ENCODE peak calls at places on chromosomes 4 and X, in six cellular contexts. C is GM23248, P is cardiac muscle cell, U is PC-9, Y is IMR-90, E is right lobe of liver. L is an unnamed sample.

GRCh38 chrX:107970073-107970472 is 12.1 kb downstream of the TEX13B start:
- DNase-seq in C (no peak), P (no peak), U (no peak), Y (no peak), E (no peak), L (no peak)

GRCh38 chr4:13528823-13529129 is 15.5 kb downstream of the NKX3-2 start:
- DNase-seq in C (no peak), P (no peak), U (no peak), Y (no peak), E (no peak), L (no peak)

GRCh38 chr4:113146876-113147358 is 97.5 kb downstream of the ANK2 start:
- DNase-seq in C (peak; percentile 59), P (no peak), U (no peak), Y (no peak), E (no peak), L (no peak)

GRCh38 chrX:154294791-154295580 is at the start of gene TEX28:
- DNase-seq in C (no peak), P (no peak), U (no peak), Y (no peak), E (peak; percentile 16), L (no peak)

GRCh38 chrX:45353462-45353861 is 152.8 kb upstream of the DIPK2B start:
- DNase-seq in C (peak; percentile 23), P (no peak), U (no peak), Y (no peak), E (no peak), L (no peak)

GRCh38 chrX:121308276-121308805 is 260.9 kb downstream of the GLUD2 start:
- DNase-seq in C (peak; percentile 81), P (peak; percentile 24), U (no peak), Y (no peak), E (no peak), L (peak; percentile 60)

GRCh38 chr4:112735474-112735951 is 98.6 kb downstream of the LARP7 start:
- DNase-seq in C (no peak), P (no peak), U (peak; percentile 67), Y (no peak), E (no peak), L (peak; percentile 34)

GRCh38 chr4:4182835-4183568 is 43.7 kb downstream of the OTOP1 start:
- DNase-seq in C (peak; percentile 27), P (peak; percentile 58), U (no peak), Y (no peak), E (peak; percentile 64), L (no peak)

GRCh38 chr4:128757712-128758111 is 51.8 kb upstream of the JADE1 start:
- DNase-seq in C (no peak), P (peak; percentile 65), U (no peak), Y (peak; percentile 23), E (no peak), L (no peak)

GRCh38 chr4:173381610-173382009 is 10.9 kb downstream of the SAP30 start:
- DNase-seq in C (peak; percentile 2), P (no peak), U (no peak), Y (no peak), E (no peak), L (no peak)

GRCh38 chr4:151484396-151485102 is 75.6 kb downstream of the FHIP1A start:
- DNase-seq in C (peak; percentile 88), P (peak; percentile 20), U (peak; percentile 76), Y (peak; percentile 77), E (no peak), L (peak; percentile 59)

GRCh38 chr4:71240094-71240493 is 98.7 kb upstream of the SLC4A4 start:
- DNase-seq in C (no peak), P (no peak), U (no peak), Y (no peak), E (peak; percentile 64), L (no peak)

GRCh38 chr4:3250438-3250955 is 1.5 kb downstream of the MSANTD1 start:
- DNase-seq in C (no peak), P (no peak), U (no peak), Y (no peak), E (peak; percentile 37), L (no peak)

GRCh38 chrX:39309721-39310152 is 508.5 kb downstream of the MID1IP1 start:
- DNase-seq in C (no peak), P (no peak), U (no peak), Y (no peak), E (no peak), L (no peak)

GRCh38 chr4:8939160-8939855 is 67.7 kb upstream of the HMX1 start:
- DNase-seq in C (no peak), P (no peak), U (no peak), Y (no peak), E (no peak), L (no peak)

GRCh38 chr4:128676095-128676494 is 133.4 kb upstream of the JADE1 start:
- DNase-seq in C (no peak), P (no peak), U (no peak), Y (no peak), E (no peak), L (no peak)

GRCh38 chrX:39772057-39772832 is 325.5 kb downstream of the BCOR start:
- DNase-seq in C (no peak), P (peak; percentile 81), U (no peak), Y (peak; percentile 55), E (no peak), L (no peak)

GRCh38 chr4:121462660-121463261 is 81.9 kb upstream of the QRFPR start:
- DNase-seq in C (peak; percentile 88), P (peak; percentile 76), U (peak; percentile 41), Y (peak; percentile 61), E (no peak), L (peak; percentile 57)

GRCh38 chrX:123173833-123174232 is 10.2 kb upstream of the GRIA3 start:
- DNase-seq in C (no peak), P (no peak), U (no peak), Y (no peak), E (no peak), L (no peak)

GRCh38 chr4:104907991-104908390 is 238.7 kb upstream of the TET2 start:
- DNase-seq in C (no peak), P (no peak), U (no peak), Y (no peak), E (no peak), L (no peak)

GRCh38 chr4:77360451-77360850 is 203.4 kb downstream of the CCNG2 start:
- DNase-seq in C (no peak), P (no peak), U (no peak), Y (no peak), E (no peak), L (no peak)

GRCh38 chrX:2767631-2768455 is 16.0 kb downstream of the XG start:
- DNase-seq in C (peak; percentile 95), P (no peak), U (peak; percentile 88), Y (peak; percentile 21), E (no peak), L (peak; percentile 24)

DNA sequence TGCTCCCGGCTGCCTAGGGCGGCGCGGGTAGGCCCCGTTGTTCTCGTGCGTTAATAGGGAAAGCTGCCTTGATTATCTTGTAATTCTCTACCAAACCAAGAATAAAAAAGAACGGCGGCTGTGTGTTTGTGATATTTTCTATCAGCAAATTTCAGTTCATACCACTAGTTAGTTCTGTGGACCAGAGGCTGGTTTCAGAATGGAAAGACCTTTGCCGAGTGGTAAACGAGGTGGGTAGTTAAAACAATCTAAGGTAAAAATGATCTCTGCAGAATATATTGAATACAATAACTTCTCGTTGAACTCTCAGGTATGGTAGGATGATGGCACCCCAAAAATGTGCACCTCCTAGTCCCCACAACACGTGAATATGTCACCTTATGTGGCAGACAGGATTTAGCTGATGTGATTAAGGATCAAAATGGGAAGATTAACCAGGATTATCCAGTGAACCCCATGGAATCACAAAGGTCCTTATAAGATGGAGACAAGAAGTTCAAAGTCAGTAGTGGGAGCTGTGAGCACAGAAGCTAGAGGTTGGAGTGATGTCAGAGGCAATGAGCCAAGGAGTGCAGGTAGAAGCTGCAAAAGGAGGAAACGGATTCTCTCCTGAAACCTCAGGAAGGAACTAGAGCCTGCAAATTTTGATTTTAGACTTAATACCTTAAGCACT is 574 bp upstream of the CFAP97 start:
- DNase-seq in C (peak; percentile 47), P (no peak), U (peak; percentile 35), Y (peak; percentile 21), E (no peak), L (peak; percentile 44)
- H3K27ac ChIP-seq in C (peak overlapping the region; percentile 81), P (peak overlapping the region; percentile 90), U (peak overlapping the region; percentile 29), Y (no peak overlapping the region), E (peak overlapping the region; percentile 98), L (peak overlapping the region; percentile 82)

GRCh38 chr4:26379837-26380236 is 59.0 kb downstream of the RBPJ start:
- DNase-seq in C (no peak), P (no peak), U (no peak), Y (no peak), E (no peak), L (no peak)

GRCh38 chr4:26372076-26372475 is 51.3 kb downstream of the RBPJ start:
- DNase-seq in C (no peak), P (no peak), U (no peak), Y (no peak), E (no peak), L (no peak)

GRCh38 chr4:26377352-26378311 is 56.8 kb downstream of the RBPJ start:
- DNase-seq in C (no peak), P (peak; percentile 32), U (no peak), Y (no peak), E (no peak), L (no peak)

GRCh38 chr4:26372525-26373172 is 51.8 kb downstream of the RBPJ start:
- DNase-seq in C (peak; percentile 61), P (peak; percentile 63), U (peak; percentile 60), Y (peak; percentile 77), E (no peak), L (peak; percentile 29)

GRCh38 chr4:26375589-26375988 is 54.8 kb downstream of the RBPJ start:
- DNase-seq in C (no peak), P (no peak), U (no peak), Y (no peak), E (no peak), L (no peak)
- H3K4me1 ChIP-seq in C (peaks cover 10% of the 10 kb centered on the region), P (peaks cover 39% of the 10 kb centered on the region), U (peaks cover 9% of the 10 kb centered on the region), Y (peaks cover 12% of the 10 kb centered on the region), E (no peaks in the 10 kb centered on the region), L (peaks cover 13% of the 10 kb centered on the region)

DNA sequence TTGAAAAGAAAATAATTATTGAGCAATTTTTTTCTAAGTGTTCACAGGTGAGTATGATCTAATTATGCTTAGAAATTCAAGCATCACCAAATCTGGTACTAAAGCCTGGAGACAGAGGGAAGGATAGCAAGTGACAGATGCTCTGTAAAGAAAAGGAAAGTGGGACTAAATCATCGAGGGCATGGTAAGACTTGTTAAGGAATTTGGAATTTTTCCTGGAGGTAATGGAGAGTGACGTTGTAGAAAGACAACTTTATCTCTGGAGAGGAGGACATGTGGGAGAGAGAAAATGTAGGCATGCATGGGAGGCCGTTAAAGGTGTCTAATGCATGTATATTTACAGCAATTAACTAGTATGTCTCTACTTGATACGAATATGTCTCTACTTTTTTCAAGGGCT is 333.2 kb upstream of the ATOH1 start:
- DNase-seq in C (no peak), P (no peak), U (no peak), Y (no peak), E (no peak), L (peak; percentile 66)
- H3K27ac ChIP-seq in C (no peak overlapping the region), P (no peak overlapping the region), U (no peak overlapping the region), Y (no peak overlapping the region), E (no peak overlapping the region), L (no peak overlapping the region)

GRCh38 chrX:9064694-9065093 is 30.8 kb upstream of the FAM9B start:
- DNase-seq in C (no peak), P (no peak), U (no peak), Y (no peak), E (no peak), L (no peak)
- H3K4me1 ChIP-seq in C (no peaks in the 10 kb centered on the region), P (peaks cover 7% of the 10 kb centered on the region), U (no peaks in the 10 kb centered on the region), Y (peaks cover 2% of the 10 kb centered on the region), E (no peaks in the 10 kb centered on the region), L (no peaks in the 10 kb centered on the region)

DNA sequence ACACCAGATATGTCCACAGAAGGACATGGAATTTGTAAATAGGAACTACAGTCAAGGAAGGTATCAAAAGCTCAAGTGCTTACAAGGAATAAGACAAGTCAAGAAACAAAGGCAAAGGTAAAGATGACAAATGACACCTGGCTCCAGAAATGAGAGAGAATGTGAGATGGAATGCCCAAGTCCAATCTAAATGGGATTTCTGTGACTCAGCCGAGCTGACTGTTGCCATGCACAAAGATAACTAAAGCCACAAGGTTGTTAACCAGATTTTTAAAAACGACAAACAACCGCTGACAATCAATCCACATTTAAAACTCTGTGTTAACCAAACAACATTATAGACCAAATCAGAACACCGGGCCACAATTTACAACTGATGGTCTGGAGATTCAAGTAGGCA is 1.1 kb downstream of the NFXL1 start:
- DNase-seq in C (peak; percentile 60), P (no peak), U (peak; percentile 45), Y (peak; percentile 34), E (no peak), L (peak; percentile 27)
- H3K27ac ChIP-seq in C (peak overlapping the region; percentile 62), P (no peak overlapping the region), U (peak overlapping the region; percentile 84), Y (peak overlapping the region; percentile 78), E (no peak overlapping the region), L (no peak overlapping the region)

L was measured in foreskin keratinocyte.